ENCODE peak calls at places on chromosomes 1 and 21, in five cellular contexts. Q is ovary, N is IMR-90, M is epithelial cell of proximal tubule, W is esophagus squamous epithelium. T is an unnamed sample.

GRCh38 chr1:209391792-209392191 is 191.7 kb upstream of the CAMK1G start:
- DNase-seq in N (no peak), W (no peak), Q (no peak), M (no peak), T (no peak)

GRCh38 chr1:50724626-50725286 is 235.3 kb downstream of the FAF1 start:
- DNase-seq in Q (no peak), M (no peak), N (no peak), W (no peak), T (no peak)

GRCh38 chr1:85313888-85314696 is 37.7 kb upstream of the BCL10 start:
- DNase-seq in N (peak), Q (no peak), M (no peak), W (no peak), T (peak)

GRCh38 chr21:18340387-18340942 is 63.1 kb downstream of the TMPRSS15 start:
- DNase-seq in N (no peak), W (no peak), M (no peak), Q (no peak), T (no peak)

GRCh38 chr1:214004795-214005194 is 17.0 kb downstream of the PROX1 start:
- DNase-seq in Q (no peak), N (no peak), W (no peak), M (no peak), T (no peak)

GRCh38 chr1:204359474-204360255 is at the start of gene PLEKHA6:
- DNase-seq in M (no peak), W (no peak), N (peak), Q (peak), T (peak)

GRCh38 chr1:166489356-166489669 is 322.5 kb upstream of the FAM78B start:
- DNase-seq in W (no peak), Q (no peak), M (no peak), N (no peak), T (no peak)

GRCh38 chr1:78005755-78006154 is 1.0 kb downstream of the DNAJB4 start:
- DNase-seq in M (peak), W (no peak), Q (peak), N (peak), T (peak)

GRCh38 chr1:207861442-207862177 is 49.3 kb downstream of the CD34 start:
- DNase-seq in N (no peak), W (no peak), M (no peak), Q (no peak), T (no peak)

GRCh38 chr21:19034041-19034440 is 630.5 kb upstream of the TMPRSS15 start:
- DNase-seq in M (no peak), N (no peak), W (no peak), Q (no peak), T (no peak)

GRCh38 chr1:226519135-226519534 is 29.4 kb upstream of the STUM start:
- DNase-seq in W (no peak), M (no peak), N (no peak), Q (no peak), T (no peak)

GRCh38 chr1:245292141-245292540 is 137.4 kb downstream of the KIF26B start:
- DNase-seq in W (no peak), M (no peak), Q (no peak), N (no peak), T (no peak)

GRCh38 chr1:179743679-179744400 is 749 bp downstream of the FAM163A start:
- DNase-seq in N (no peak), M (no peak), Q (no peak), W (no peak), T (no peak)

GRCh38 chr1:202208458-202208857 is 14.9 kb downstream of the LGR6 start:
- DNase-seq in W (no peak), Q (no peak), N (no peak), M (no peak), T (no peak)

GRCh38 chr1:208531003-208531750 is 287.0 kb upstream of the PLXNA2 start:
- DNase-seq in N (no peak), Q (no peak), M (no peak), W (no peak), T (no peak)

GRCh38 chr1:6700853-6701436 is 671 bp downstream of the DNAJC11 start:
- DNase-seq in Q (no peak), W (no peak), M (no peak), N (no peak), T (no peak)

GRCh38 chr1:212670301-212670700 is 29.3 kb downstream of the BATF3 start:
- DNase-seq in M (no peak), Q (no peak), W (no peak), N (no peak), T (no peak)

GRCh38 chr1:54307305-54307704 is 98.9 kb downstream of the SSBP3 start:
- DNase-seq in M (no peak), N (no peak), W (no peak), Q (no peak), T (no peak)

GRCh38 chr1:179586107-179586823 is 5.4 kb upstream of the TDRD5 start:
- DNase-seq in N (no peak), W (no peak), Q (no peak), M (no peak), T (peak)

GRCh38 chr21:27423073-27423472 is 456.2 kb upstream of the ADAMTS5 start:
- DNase-seq in W (no peak), M (peak), Q (peak), N (peak), T (peak)

DNA sequence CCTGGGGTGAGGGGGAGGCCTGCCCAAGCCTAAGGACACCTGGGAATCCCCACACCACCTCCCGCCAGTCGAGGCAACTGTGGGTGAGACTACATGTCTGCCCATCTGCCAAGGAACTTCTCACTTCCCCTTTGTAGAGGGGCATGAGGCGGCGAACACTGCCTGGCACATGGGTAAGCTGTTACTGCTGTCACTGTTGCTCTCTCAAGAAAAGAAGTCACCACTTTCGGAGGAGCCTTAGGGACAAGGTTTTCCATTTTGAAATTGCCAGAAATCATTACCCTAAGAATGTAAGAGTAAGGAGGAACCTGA is 23.4 kb downstream of the SLC2A1 start:
- DNase-seq in Q (no peak), W (no peak), M (no peak), N (no peak), T (no peak)
- H3K4me3 ChIP-seq in Q (no peak), W (no peak), M (no peak), N (no peak), T (no peak)

GRCh38 chr1:161083743-161084084 is 5.6 kb downstream of the NECTIN4 start:
- DNase-seq in N (no peak), M (no peak), Q (no peak), W (no peak), T (no peak)
- H3K4me3 ChIP-seq in N (no peak), M (no peak), Q (no peak), W (peak), T (no peak)

DNA sequence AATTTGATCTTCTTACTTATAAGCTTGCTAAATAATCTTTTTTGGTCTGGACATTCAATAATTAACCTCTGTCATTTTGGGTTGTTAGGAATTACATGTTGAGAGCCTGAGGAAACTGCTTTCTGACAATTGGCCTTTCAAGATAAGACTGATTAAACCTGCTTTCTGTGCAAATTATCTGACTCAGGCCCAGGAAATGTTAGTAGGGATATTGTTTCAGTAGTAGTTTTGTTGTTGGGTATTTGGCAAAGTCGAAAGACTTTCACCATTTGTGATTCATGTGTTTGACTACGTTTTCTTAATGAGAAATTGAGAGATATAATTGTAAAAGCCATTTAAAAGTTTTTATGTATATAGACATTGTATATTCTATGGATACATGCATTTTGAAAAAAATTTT is 81.1 kb upstream of the GPR88 start:
- DNase-seq in Q (no peak), N (no peak), M (no peak), W (no peak), T (peak)
- H3K4me3 ChIP-seq in Q (no peak), N (no peak), M (no peak), W (no peak), T (no peak)

DNA sequence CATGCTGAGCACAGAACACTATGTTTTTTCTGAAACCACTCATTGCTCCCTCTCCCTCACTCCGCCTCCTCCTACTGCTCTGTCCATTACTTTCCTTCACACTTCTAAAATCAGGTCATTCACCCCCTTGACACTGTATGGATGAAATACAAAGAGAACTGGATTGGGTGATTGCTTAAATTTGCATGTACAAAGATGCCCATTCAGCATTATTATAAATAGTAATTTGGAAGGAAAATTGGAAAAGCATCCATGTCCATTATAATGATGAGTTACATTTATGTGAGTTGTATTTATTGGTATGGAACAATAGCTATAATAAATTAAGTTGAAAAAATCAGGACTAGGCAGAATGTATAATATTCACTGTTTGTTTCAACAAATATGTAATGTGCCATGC is 83.7 kb downstream of the PLD5 start:
- DNase-seq in M (no peak), Q (no peak), W (no peak), N (no peak), T (no peak)
- H3K4me3 ChIP-seq in M (no peak), Q (no peak), W (no peak), N (no peak), T (no peak)

DNA sequence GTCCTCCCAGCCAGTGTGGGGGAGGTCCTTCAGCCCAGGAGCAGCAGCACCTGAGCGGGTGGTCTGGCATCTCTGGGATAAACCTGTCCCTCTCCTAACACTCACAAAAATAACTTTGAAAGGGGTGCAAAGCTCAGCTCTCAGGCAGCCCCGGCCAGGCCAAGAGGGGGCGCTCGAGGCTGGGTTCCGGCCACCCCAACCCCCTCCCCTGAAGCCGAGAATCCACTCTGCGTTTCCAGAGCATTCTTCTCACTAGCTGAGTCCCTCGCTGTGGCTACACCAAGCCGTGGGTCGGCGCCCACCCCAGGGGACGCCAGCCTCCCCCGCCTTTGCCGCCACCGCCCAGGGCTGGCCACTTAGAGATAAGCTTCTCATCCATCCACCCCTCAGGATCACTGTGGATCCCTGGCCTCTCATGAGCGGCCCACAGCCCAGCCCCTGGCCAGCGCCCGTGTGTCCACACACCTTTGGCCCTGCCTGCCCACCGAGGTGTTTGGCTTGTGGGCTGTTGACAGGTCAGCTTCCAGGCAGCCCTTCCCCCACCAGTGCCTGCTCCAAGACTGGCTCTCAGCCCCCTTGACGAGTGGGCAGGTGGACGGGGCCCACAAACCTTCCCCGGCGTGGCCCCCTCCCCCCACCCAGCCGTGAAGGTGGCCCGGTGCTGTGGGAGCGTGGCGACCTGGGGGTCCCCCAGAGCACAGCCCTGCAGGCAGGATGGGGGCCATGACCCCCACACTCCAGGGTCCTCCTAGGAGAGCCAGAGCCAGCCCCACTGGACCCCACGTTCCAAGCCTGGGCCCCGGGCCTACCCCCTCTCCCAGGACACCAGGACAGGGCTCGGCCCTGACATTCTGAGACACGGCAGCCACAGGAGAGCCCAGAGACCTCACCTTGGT is 1.9 kb downstream of the FTCD start:
- DNase-seq in W (no peak), M (no peak), Q (peak), N (no peak), T (peak)
- H3K4me3 ChIP-seq in W (peak), M (peak), Q (no peak), N (no peak), T (no peak)

GRCh38 chr1:2587860-2588571 is 1.4 kb downstream of the PRXL2B start:
- DNase-seq in M (no peak), W (no peak), Q (peak), N (no peak), T (no peak)
- H3K4me3 ChIP-seq in M (peak), W (peak), Q (no peak), N (no peak), T (no peak)

DNA sequence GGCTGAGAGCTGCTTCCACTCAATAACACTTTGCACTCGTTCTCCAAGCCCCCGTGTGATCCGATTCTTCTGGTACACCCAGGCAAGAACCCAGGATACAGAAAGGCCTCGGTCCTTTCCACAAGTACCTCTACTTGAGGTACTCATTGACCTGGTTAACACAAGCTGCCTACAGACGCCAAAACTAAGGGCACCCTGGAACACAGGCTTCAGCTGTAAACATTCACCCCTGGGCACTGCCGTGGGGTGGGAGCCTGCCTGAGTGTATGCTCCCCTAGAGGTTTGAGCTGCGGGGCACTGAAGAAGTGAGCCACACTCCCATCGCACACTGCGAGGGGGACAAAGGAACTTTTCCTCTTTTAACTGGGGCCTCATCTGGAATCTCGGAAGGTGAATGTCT is 30.5 kb downstream of the LRRC3 start:
- DNase-seq in M (no peak), N (no peak), Q (no peak), W (no peak), T (no peak)
- H3K4me3 ChIP-seq in M (no peak), N (peak), Q (no peak), W (peak), T (no peak)

DNA sequence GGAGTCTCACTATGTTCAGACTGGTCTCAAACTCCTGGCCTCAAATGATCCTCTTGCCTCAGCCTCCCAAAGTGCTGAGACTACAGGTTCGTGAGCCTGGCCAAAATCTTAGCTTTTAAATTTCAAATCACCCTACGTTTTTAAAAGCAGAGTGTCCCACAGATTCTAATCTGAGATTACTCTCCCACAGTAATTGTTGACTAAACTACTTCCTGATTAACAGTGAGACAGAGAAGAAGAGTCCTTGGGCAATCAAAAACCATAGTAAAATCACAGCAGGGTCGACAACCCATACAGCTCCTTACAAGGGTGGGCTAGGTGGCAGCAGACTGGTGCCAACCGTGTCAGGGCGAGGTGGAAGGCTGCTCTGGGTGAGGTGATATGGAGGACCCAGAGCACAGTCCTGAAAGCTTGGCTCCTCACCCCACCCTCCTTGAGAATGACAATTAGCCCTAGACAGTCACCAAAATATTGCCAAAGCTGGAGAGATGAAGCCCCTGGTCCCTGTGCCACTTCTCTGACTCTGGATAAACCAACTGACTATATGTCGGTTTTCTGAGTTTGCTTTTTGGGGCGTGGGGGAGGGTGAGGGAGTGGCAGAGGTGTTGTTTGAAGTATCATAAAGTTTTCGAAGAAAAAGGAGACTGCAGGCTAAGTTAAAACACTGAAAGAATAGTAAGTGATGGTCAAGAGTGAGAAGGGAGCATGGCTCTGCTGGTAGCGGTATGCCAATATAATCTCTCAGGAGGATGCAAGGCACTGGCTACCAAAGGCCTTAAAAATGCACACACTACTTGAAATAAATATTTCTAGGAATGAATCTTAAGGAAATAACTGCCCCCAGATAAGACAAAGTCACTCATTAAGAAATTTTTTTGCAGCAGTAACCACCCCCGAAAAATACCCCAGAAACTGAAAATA is 86.8 kb downstream of the SLC45A1 start:
- DNase-seq in W (no peak), Q (no peak), N (no peak), M (no peak), T (no peak)
- H3K4me3 ChIP-seq in W (no peak), Q (no peak), N (no peak), M (no peak), T (no peak)

T was measured in fibroblast of pulmonary artery.